ENCODE peak calls at places on chromosome 7, in six cellular contexts. Q, I, Z, G, A and F are unnamed samples.
A peak's percentile ranks its signal among the peaks of the same experiment; 100 is the strongest.

GRCh38 chr7:42263971-42264370 is 27.0 kb upstream of the GLI3 start:
- DNase-seq in A (no peak), I (no peak), G (peak; percentile 56), Z (no peak), Q (no peak), F (no peak)

GRCh38 chr7:155840909-155841308 is 28.6 kb upstream of the SHH start:
- DNase-seq in G (no peak), A (no peak), I (no peak), Z (no peak), Q (no peak), F (no peak)

GRCh38 chr7:66140924-66141323 is 26.3 kb downstream of the CRCP start:
- DNase-seq in I (peak; percentile 87), Z (no peak), G (peak; percentile 52), A (no peak), Q (peak; percentile 86), F (peak; percentile 59)

GRCh38 chr7:156113733-156114132 is 301.5 kb upstream of the SHH start:
- DNase-seq in Q (no peak), I (no peak), Z (peak; percentile 9), A (no peak), G (no peak), F (no peak)

GRCh38 chr7:91411062-91411461 is 146.8 kb downstream of the FZD1 start:
- DNase-seq in Z (no peak), I (no peak), Q (no peak), G (no peak), A (no peak), F (no peak)

GRCh38 chr7:112103246-112103645 is 103.0 kb downstream of the DOCK4 start:
- DNase-seq in G (no peak), I (peak; percentile 60), A (no peak), Z (no peak), Q (peak; percentile 73), F (no peak)

GRCh38 chr7:151439855-151440798 is at the start of gene CRYGN:
- DNase-seq in I (no peak), G (no peak), Q (no peak), A (no peak), Z (no peak), F (no peak)

GRCh38 chr7:8418627-8419245 is 14.7 kb upstream of the NXPH1 start:
- DNase-seq in A (peak; percentile 50), I (peak; percentile 74), G (no peak), Q (peak; percentile 61), Z (peak; percentile 5), F (no peak)

GRCh38 chr7:126501617-126502016 is 751.1 kb downstream of the GRM8 start:
- DNase-seq in I (peak; percentile 29), Q (no peak), Z (no peak), A (no peak), G (no peak), F (no peak)

GRCh38 chr7:66352071-66352470 is 146.9 kb downstream of the TPST1 start:
- DNase-seq in A (no peak), Z (peak; percentile 9), G (no peak), Q (peak; percentile 20), I (peak; percentile 50), F (no peak)

GRCh38 chr7:80312139-80312661 is 177.6 kb downstream of the GNAI1 start:
- DNase-seq in G (no peak), Z (peak; percentile 31), Q (peak; percentile 93), I (peak; percentile 89), A (peak; percentile 57), F (no peak)

GRCh38 chr7:155228459-155228845 is 69.2 kb upstream of the INSIG1 start:
- DNase-seq in A (no peak), Z (no peak), I (no peak), G (no peak), Q (no peak), F (no peak)

GRCh38 chr7:113015038-113015645 is 71.5 kb downstream of the GPR85 start:
- DNase-seq in Q (peak; percentile 46), Z (no peak), I (peak; percentile 57), A (no peak), G (no peak), F (no peak)

GRCh38 chr7:70764004-70764691 is 367.8 kb upstream of the GALNT17 start:
- DNase-seq in I (no peak), Q (no peak), G (no peak), A (no peak), Z (no peak), F (no peak)

GRCh38 chr7:50735327-50735726 is 47.4 kb downstream of the GRB10 start:
- DNase-seq in G (no peak), Z (no peak), A (no peak), Q (no peak), I (no peak), F (no peak)

GRCh38 chr7:102271158-102271798 is 15.4 kb upstream of the SH2B2 start:
- DNase-seq in I (no peak), Q (no peak), Z (no peak), G (no peak), A (no peak), F (no peak)

GRCh38 chr7:120273476-120273975 is 551 bp downstream of the KCND2 start:
- DNase-seq in Q (peak; percentile 16), Z (no peak), G (peak; percentile 12), I (peak; percentile 60), A (no peak), F (no peak)

GRCh38 chr7:28761485-28761884 is 196.6 kb downstream of the TRIL start:
- DNase-seq in I (no peak), A (no peak), Z (no peak), Q (no peak), G (no peak), F (no peak)

GRCh38 chr7:130971297-130971696 is 237.3 kb upstream of the KLF14 start:
- DNase-seq in G (no peak), A (no peak), I (no peak), Q (no peak), Z (no peak), F (no peak)

GRCh38 chr7:134018321-134018720 is 108.8 kb upstream of the LRGUK start:
- DNase-seq in I (no peak), G (no peak), A (no peak), Z (no peak), Q (no peak), F (no peak)

GRCh38 chr7:44277391-44277790 is 48.0 kb downstream of the CAMK2B start:
- DNase-seq in A (no peak), I (no peak), Q (no peak), G (peak; percentile 5), Z (no peak), F (no peak)

GRCh38 chr7:2633538-2634264 is 1.9 kb downstream of the TTYH3 start:
- DNase-seq in Q (peak; percentile 87), I (peak; percentile 83), Z (no peak), G (peak; percentile 21), A (peak; percentile 86), F (no peak)

GRCh38 chr7:107147464-107148214 is 21.2 kb upstream of the HBP1 start:
- DNase-seq in G (no peak), I (peak; percentile 51), Q (peak; percentile 55), Z (no peak), A (no peak), F (no peak)

GRCh38 chr7:155585956-155586355 is 39.6 kb upstream of the CNPY1 start:
- DNase-seq in I (no peak), Q (no peak), Z (no peak), A (no peak), G (no peak), F (no peak)

GRCh38 chr7:55004579-55004978 is 14.2 kb upstream of the EGFR start:
- DNase-seq in I (no peak), Q (no peak), Z (no peak), A (no peak), G (no peak), F (no peak)

GRCh38 chr7:121488251-121488650 is 92.1 kb upstream of the FAM3C start:
- DNase-seq in Q (no peak), Z (no peak), A (no peak), I (no peak), G (no peak), F (no peak)

GRCh38 chr7:108109216-108109908 is 20.8 kb downstream of the LAMB4 start:
- DNase-seq in G (no peak), Q (no peak), Z (no peak), A (no peak), I (peak; percentile 42), F (no peak)

GRCh38 chr7:82105463-82105862 is 335.6 kb upstream of the HGF start:
- DNase-seq in Q (peak; percentile 76), G (no peak), I (peak; percentile 78), Z (peak; percentile 12), A (no peak), F (no peak)

GRCh38 chr7:32957326-32958045 is at the start of gene FKBP9:
- DNase-seq in G (peak; percentile 86), Z (no peak), Q (peak; percentile 86), I (peak; percentile 85), A (peak; percentile 80), F (peak; percentile 33)

GRCh38 chr7:121500659-121501058 is 104.6 kb upstream of the FAM3C start:
- DNase-seq in Q (no peak), G (no peak), I (no peak), Z (peak; percentile 12), A (no peak), F (no peak)

GRCh38 chr7:1234049-1234691 is 1.5 kb downstream of the UNCX start:
- DNase-seq in Q (no peak), A (no peak), I (no peak), G (no peak), Z (no peak), F (no peak)
- H3K4me3 ChIP-seq in Q (no peak overlapping the region), A (no peak overlapping the region), I (no peak overlapping the region), G (no peak overlapping the region), Z (no peak overlapping the region), F (no peak overlapping the region)

DNA sequence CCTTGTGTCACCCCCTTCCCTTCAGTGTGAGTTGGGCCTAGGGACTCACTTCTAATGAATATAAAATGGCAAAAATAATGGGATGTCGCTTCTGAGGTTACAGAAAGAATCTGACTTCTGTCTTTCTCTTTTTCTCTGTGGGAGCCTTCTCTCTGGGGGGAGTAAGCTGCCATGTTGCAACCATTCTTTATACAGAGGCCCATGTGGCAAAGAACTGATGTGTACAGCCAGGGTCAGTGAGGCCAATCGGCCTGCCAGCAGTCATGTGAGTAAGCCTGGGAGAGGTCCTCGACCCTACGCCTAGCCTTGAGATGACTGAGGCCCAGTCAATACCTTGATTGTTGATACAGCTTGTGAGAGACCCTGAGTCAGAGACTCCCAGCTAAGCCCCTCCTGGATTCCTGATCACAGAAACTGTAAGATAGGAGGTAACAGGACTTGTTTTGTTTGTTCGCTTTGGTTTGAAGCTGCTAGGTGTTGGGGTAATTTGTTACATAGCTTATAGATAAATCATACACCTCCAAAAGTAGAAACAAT is 1.7 kb downstream of the TCAF1 start:
- DNase-seq in I (peak; percentile 61), Q (peak; percentile 25), Z (no peak), A (no peak), G (no peak), F (no peak)
- H3K4me3 ChIP-seq in I (peak overlapping the region; percentile 87), Q (peak overlapping the region; percentile 82), Z (no peak overlapping the region), A (no peak overlapping the region), G (peak overlapping the region; percentile 83), F (peak overlapping the region; percentile 87)

GRCh38 chr7:64463636-64464375 is 99.1 kb downstream of the ZNF680 start:
- DNase-seq in Q (peak; percentile 47), Z (peak; percentile 63), I (peak; percentile 3), G (peak; percentile 82), A (no peak), F (peak; percentile 23)
- H3K4me3 ChIP-seq in Q (peak overlapping the region; percentile 41), Z (peak overlapping the region; percentile 62), I (no peak overlapping the region), G (peak overlapping the region; percentile 79), A (no peak overlapping the region), F (peak overlapping the region; percentile 26)

DNA sequence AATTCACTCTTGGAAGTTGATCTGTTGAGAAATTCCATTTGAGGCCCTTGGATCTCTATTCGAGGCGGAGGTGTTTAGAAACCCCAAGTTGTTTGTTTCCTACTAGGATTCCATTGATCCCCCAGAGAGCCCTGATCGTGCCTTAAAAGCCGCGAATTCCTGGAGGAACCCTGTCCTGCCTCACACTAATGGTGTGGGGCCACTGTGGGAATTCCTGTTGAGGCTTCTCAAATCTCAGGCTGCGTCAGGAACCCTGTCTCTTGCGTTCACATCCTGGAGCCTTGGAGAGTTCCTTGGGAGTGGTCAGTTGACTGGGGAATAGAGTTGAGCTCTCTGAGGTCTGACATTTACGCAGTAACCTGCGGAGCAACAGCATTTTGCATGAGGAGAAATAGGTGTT is 1.2 kb downstream of the CFAP69 start:
- DNase-seq in I (no peak), Q (peak; percentile 6), Z (no peak), G (no peak), A (no peak), F (no peak)
- H3K4me3 ChIP-seq in I (peak overlapping the region; percentile 88), Q (no peak overlapping the region), Z (no peak overlapping the region), G (peak overlapping the region; percentile 96), A (no peak overlapping the region), F (no peak overlapping the region)